ENCODE peak calls at places on chromosome 12, in six cellular contexts. G is ascending aorta, X is brain microvascular endothelial cell, R is astrocyte of the cerebellum, H is adrenal gland, T is upper lobe of right lung. N is an unnamed sample.

GRCh38 chr12:22115711-22116110 is 69.7 kb downstream of the CMAS start:
- DNase-seq in G (no peak), X (no peak), H (no peak), T (no peak), R (no peak), N (no peak)

GRCh38 chr12:131692431-131692830 is 18.5 kb upstream of the SFSWAP start:
- DNase-seq in H (peak; percentile 36), T (no peak), X (no peak), G (peak; percentile 56), R (no peak), N (no peak)

GRCh38 chr12:1836241-1836803 is 16.0 kb downstream of the LRTM2 start:
- DNase-seq in G (no peak), H (no peak), T (no peak), X (no peak), R (no peak), N (no peak)

GRCh38 chr12:96770239-96770780 is 136.7 kb upstream of the NEDD1 start:
- DNase-seq in H (no peak), T (no peak), G (no peak), X (no peak), R (no peak), N (no peak)

GRCh38 chr12:68617160-68617926 is 6.6 kb downstream of the RAP1B start:
- DNase-seq in H (no peak), R (peak; percentile 59), G (no peak), X (peak; percentile 36), T (no peak), N (peak; percentile 44)

GRCh38 chr12:114626-115211 is 48.2 kb downstream of the IQSEC3 start:
- DNase-seq in H (no peak), X (no peak), G (no peak), T (no peak), R (no peak), N (no peak)

GRCh38 chr12:131613186-131613585 is 97.7 kb upstream of the SFSWAP start:
- DNase-seq in T (no peak), R (no peak), X (no peak), H (no peak), G (no peak), N (no peak)

GRCh38 chr12:14416658-14417057 is 51.2 kb downstream of the ATF7IP start:
- DNase-seq in G (no peak), H (no peak), T (no peak), R (peak; percentile 85), X (peak; percentile 89), N (peak; percentile 43)

GRCh38 chr12:124682425-124683329 is 115.3 kb upstream of the NCOR2 start:
- DNase-seq in T (no peak), X (no peak), G (no peak), R (no peak), H (no peak), N (no peak)

GRCh38 chr12:111150476-111150875 is 218.4 kb downstream of the PHETA1 start:
- DNase-seq in G (no peak), H (no peak), R (no peak), T (no peak), X (no peak), N (no peak)

GRCh38 chr12:89033062-89033461 is 319.2 kb downstream of the DUSP6 start:
- DNase-seq in R (no peak), G (no peak), X (no peak), T (no peak), H (no peak), N (no peak)

GRCh38 chr12:90481748-90482147 is 473.2 kb downstream of the CCER1 start:
- DNase-seq in H (no peak), X (no peak), T (no peak), G (no peak), R (no peak), N (no peak)

GRCh38 chr12:92094751-92095161 is 50.9 kb downstream of the BTG1 start:
- DNase-seq in X (peak; percentile 43), T (no peak), G (no peak), R (no peak), H (no peak), N (no peak)

GRCh38 chr12:44847888-44848770 is 28.0 kb downstream of the NELL2 start:
- DNase-seq in R (no peak), G (no peak), X (no peak), T (no peak), H (no peak), N (no peak)

GRCh38 chr12:109531411-109531810 is 41.9 kb downstream of the MMAB start:
- DNase-seq in X (no peak), R (no peak), G (no peak), H (no peak), T (no peak), N (no peak)

GRCh38 chr12:66859751-66860440 is 181.0 kb upstream of the GRIP1 start:
- DNase-seq in T (no peak), X (no peak), G (no peak), H (no peak), R (no peak), N (no peak)

GRCh38 chr12:132514838-132515237 is 24.9 kb downstream of the FBRSL1 start:
- DNase-seq in T (no peak), G (no peak), R (no peak), H (no peak), X (no peak), N (no peak)

GRCh38 chr12:124740691-124741137 is 123.0 kb downstream of the SCARB1 start:
- DNase-seq in H (peak; percentile 89), R (no peak), G (no peak), X (no peak), T (no peak), N (no peak)

GRCh38 chr12:128510527-128510926 is 243.6 kb downstream of the TMEM132C start:
- DNase-seq in X (no peak), H (peak; percentile 15), G (peak; percentile 4), T (no peak), R (no peak), N (no peak)

GRCh38 chr12:113445544-113446176 is 23.5 kb downstream of the SDSL start:
- DNase-seq in X (no peak), G (no peak), R (no peak), H (no peak), T (no peak), N (no peak)

GRCh38 chr12:46661161-46661845 is 164.5 kb downstream of the SLC38A4 start:
- DNase-seq in R (peak; percentile 83), G (no peak), H (peak; percentile 56), X (peak; percentile 91), T (no peak), N (peak; percentile 71)

GRCh38 chr12:124506145-124506831 is 61.1 kb downstream of the NCOR2 start:
- DNase-seq in R (no peak), X (no peak), G (peak; percentile 84), H (peak; percentile 93), T (peak; percentile 87), N (no peak)

GRCh38 chr12:120240495-120240833 is 25.1 kb downstream of the PXN start:
- DNase-seq in G (no peak), H (no peak), T (no peak), X (no peak), R (no peak), N (no peak)

GRCh38 chr12:58313091-58313855 is 371.9 kb downstream of the ATP23 start:
- DNase-seq in H (no peak), T (no peak), G (no peak), R (peak; percentile 49), X (peak; percentile 80), N (peak; percentile 25)

GRCh38 chr12:57837779-57838562 is 8.6 kb downstream of the CTDSP2 start:
- DNase-seq in H (peak; percentile 50), R (no peak), X (peak; percentile 56), T (peak; percentile 76), G (peak; percentile 76), N (no peak)

GRCh38 chr12:26268841-26269553 is 73.6 kb downstream of the SSPN start:
- DNase-seq in H (no peak), G (no peak), T (no peak), R (no peak), X (no peak), N (no peak)

GRCh38 chr12:94074970-94075695 is 73.2 kb upstream of the PLXNC1 start:
- DNase-seq in X (peak; percentile 76), H (peak; percentile 87), R (peak; percentile 62), T (peak; percentile 73), G (peak; percentile 90), N (peak; percentile 91)

GRCh38 chr12:30067156-30067555 is 283.4 kb upstream of the TMTC1 start:
- DNase-seq in G (no peak), H (no peak), X (peak; percentile 28), T (no peak), R (no peak), N (no peak)

GRCh38 chr12:80262372-80263170 is 163.2 kb downstream of the OTOGL start:
- DNase-seq in T (no peak), H (no peak), X (no peak), G (no peak), R (no peak), N (no peak)

GRCh38 chr12:75438052-75438754 is 42.4 kb upstream of the GLIPR1 start:
- DNase-seq in R (no peak), T (no peak), H (no peak), X (no peak), G (no peak), N (no peak)

GRCh38 chr12:106331594-106331993 is 26.0 kb upstream of the POLR3B start:
- DNase-seq in H (no peak), R (no peak), X (no peak), T (no peak), G (no peak), N (no peak)

GRCh38 chr12:6843118-6843902 is 2.6 kb downstream of the GNB3 start:
- DNase-seq in H (no peak), G (no peak), X (no peak), T (no peak), R (no peak), N (no peak)
- TF ChIP-seq CTCF in H (no peak), G (no peak), X (peak; percentile 16), T (no peak), R (no peak), N (no peak)

GRCh38 chr12:16610006-16610520 is 4.1 kb upstream of the LMO3 start:
- DNase-seq in H (no peak), T (no peak), R (no peak), X (no peak), G (no peak), N (no peak)

GRCh38 chr12:16610743-16611142 is 4.8 kb upstream of the LMO3 start:
- DNase-seq in G (no peak), X (no peak), H (no peak), R (no peak), T (no peak), N (no peak)

GRCh38 chr12:16611146-16611545 is 5.2 kb upstream of the LMO3 start:
- DNase-seq in G (no peak), R (no peak), H (no peak), T (no peak), X (no peak), N (no peak)

GRCh38 chr12:16612647-16613046 is 6.7 kb upstream of the LMO3 start:
- DNase-seq in R (no peak), T (no peak), G (no peak), X (no peak), H (no peak), N (no peak)

GRCh38 chr12:16613199-16613598 is 7.2 kb upstream of the LMO3 start:
- DNase-seq in X (no peak), R (no peak), G (no peak), H (no peak), T (no peak), N (no peak)
- H3K4me3 ChIP-seq in X (no peak overlapping the region), R (no peak overlapping the region), G (no peak overlapping the region), H (no peak overlapping the region), T (no peak overlapping the region), N (no peak overlapping the region)

GRCh38 chr12:15580431-15580830 is 208.8 kb downstream of the EPS8 start:
- DNase-seq in X (no peak), T (no peak), R (no peak), G (no peak), H (no peak), N (no peak)
- TF ChIP-seq CTCF in X (no peak), T (no peak), R (no peak), G (no peak), H (no peak), N (peak; percentile 15)

GRCh38 chr12:42810006-42810405 is 220.5 kb upstream of the PRICKLE1 start:
- DNase-seq in G (no peak), R (peak; percentile 45), T (no peak), X (no peak), H (no peak), N (no peak)
- H3K4me3 ChIP-seq in G (no peak overlapping the region), R (no peak overlapping the region), T (no peak overlapping the region), X (no peak overlapping the region), H (no peak overlapping the region), N (no peak overlapping the region)

N was measured in AG09309.